ENCODE peak calls at places on chromosomes 6 and 20, in five cellular contexts. G is GM12891, P is GM12878, Y is endothelial cell of umbilical vein, T is sigmoid colon. D is an unnamed sample.

GRCh38 chr20:40262219-40262618 is 426.8 kb downstream of the MAFB start:
- DNase-seq in G (no peak), Y (peak), T (no peak), P (no peak), D (no peak)

GRCh38 chr6:4224082-4224978 is 89.0 kb upstream of the ECI2 start:
- DNase-seq in T (no peak), Y (no peak), P (no peak), G (no peak), D (no peak)

GRCh38 chr6:161035182-161035980 is 43.8 kb downstream of the MAP3K4 start:
- DNase-seq in P (peak), G (no peak), T (no peak), Y (no peak), D (no peak)

GRCh38 chr20:50559149-50559548 is 49.0 kb downstream of the PTPN1 start:
- DNase-seq in T (no peak), G (no peak), Y (no peak), P (no peak), D (no peak)

GRCh38 chr6:44333942-44334341 is 8.5 kb upstream of the SPATS1 start:
- DNase-seq in T (no peak), G (no peak), Y (no peak), P (no peak), D (no peak)

GRCh38 chr6:40796280-40797223 is 209.4 kb upstream of the LRFN2 start:
- DNase-seq in Y (no peak), P (no peak), G (no peak), T (no peak), D (no peak)

GRCh38 chr6:170177383-170178265 is 113.3 kb downstream of the DLL1 start:
- DNase-seq in Y (no peak), G (no peak), T (peak), P (no peak), D (no peak)

GRCh38 chr6:154218787-154219186 is 137.8 kb downstream of the IPCEF1 start:
- DNase-seq in Y (no peak), T (no peak), P (no peak), G (no peak), D (no peak)

GRCh38 chr20:14775778-14776177 is 438.4 kb upstream of the FLRT3 start:
- DNase-seq in G (no peak), T (no peak), Y (peak), P (no peak), D (no peak)

GRCh38 chr20:49985157-49985556 is 2.4 kb downstream of the SNAI1 start:
- DNase-seq in Y (no peak), T (no peak), G (no peak), P (no peak), D (no peak)

GRCh38 chr6:47116616-47117015 is 74.5 kb upstream of the ADGRF1 start:
- DNase-seq in Y (no peak), G (no peak), P (no peak), T (no peak), D (no peak)

GRCh38 chr6:163392533-163392932 is 22.0 kb upstream of the QKI start:
- DNase-seq in Y (peak), G (no peak), T (no peak), P (no peak), D (no peak)

GRCh38 chr20:38505091-38505455 is 32.4 kb downstream of the RALGAPB start:
- DNase-seq in T (no peak), Y (no peak), G (no peak), P (no peak), D (no peak)

DNA sequence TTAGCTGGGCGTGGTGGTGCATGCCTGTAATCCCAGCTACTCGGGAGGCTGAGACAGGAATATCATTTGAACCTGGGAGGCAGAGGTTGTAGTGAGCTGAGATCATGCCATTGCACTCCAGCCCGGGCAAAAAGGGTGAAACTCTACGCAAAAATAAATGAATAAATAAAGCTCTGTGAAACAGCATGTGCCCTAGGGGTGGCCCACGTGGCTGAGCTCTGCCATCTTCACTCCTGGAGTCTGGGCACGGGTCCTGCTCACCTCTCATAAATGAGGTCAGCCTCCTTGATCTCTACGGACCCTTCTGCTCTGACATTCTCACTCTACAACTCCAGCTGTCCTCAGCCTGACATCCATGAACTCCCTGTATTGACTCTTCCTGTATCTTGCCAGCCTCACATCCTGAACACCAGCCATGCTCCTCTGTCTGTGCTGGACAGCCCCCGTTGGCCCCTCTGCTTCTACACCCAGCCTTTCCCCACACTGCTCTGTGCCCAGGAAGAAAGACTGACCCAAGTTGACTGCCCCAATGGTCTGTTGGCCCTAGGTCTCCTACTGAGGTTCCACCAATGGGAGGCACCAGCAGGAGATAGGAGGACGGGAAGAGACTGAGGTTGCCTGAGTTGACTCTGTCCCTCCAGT is 21.9 kb downstream of the CPNE5 start:
- DNase-seq in G (no peak), Y (no peak), P (no peak), T (no peak), D (no peak)
- TF ChIP-seq POLR2AphosphoS5 in G (no peak), Y (no peak), P (no peak), T (no peak), D (no peak)

GRCh38 chr6:6712258-6712978 is 123.9 kb downstream of the LY86 start:
- DNase-seq in G (no peak), P (no peak), T (no peak), Y (no peak), D (no peak)
- TF ChIP-seq POLR2AphosphoS5 in G (no peak), P (no peak), T (no peak), Y (no peak), D (no peak)

GRCh38 chr6:16273266-16273665 is 34.9 kb downstream of the GMPR start:
- DNase-seq in P (no peak), T (no peak), G (no peak), Y (peak), D (no peak)

GRCh38 chr6:16271415-16271814 is 33.0 kb downstream of the GMPR start:
- DNase-seq in G (no peak), Y (no peak), T (no peak), P (no peak), D (no peak)

GRCh38 chr6:16274519-16275229 is 36.3 kb downstream of the GMPR start:
- DNase-seq in P (no peak), T (no peak), G (no peak), Y (no peak), D (no peak)

GRCh38 chr6:16267428-16268263 is 29.3 kb downstream of the GMPR start:
- DNase-seq in P (no peak), T (no peak), G (peak), Y (no peak), D (no peak)

DNA sequence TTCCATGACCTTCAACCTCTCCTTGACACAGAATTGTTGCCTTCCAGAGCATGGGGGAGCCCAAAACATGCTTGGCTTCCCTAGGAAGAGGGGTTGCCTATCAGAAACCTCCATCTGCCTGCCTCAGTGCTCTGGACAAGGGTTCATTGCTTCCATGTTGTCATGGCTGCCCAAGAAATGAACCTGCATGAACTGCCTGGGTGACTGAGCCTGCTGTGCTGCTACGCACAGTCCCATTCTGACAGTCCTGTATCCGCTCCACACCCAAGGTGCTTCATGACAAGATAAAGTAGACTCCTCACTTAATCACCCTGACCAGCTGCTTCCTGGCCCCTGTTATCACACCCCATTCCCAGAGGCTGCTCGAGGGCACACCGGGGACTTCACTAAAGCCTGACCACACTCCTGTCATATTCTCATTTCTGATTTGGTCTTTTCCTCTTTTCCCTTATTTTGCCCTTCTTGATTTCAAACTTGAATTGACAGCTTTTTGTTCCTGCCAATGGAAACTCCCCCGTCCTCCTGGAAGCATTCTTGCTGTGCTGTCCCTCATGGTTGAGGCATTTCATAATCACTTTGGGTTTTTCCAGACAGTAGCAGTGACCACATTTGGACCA is 31.9 kb downstream of the GMPR start:
- DNase-seq in G (no peak), P (no peak), Y (no peak), T (no peak), D (no peak)
- TF ChIP-seq POLR2AphosphoS5 in G (no peak), P (no peak), Y (no peak), T (no peak), D (no peak)

DNA sequence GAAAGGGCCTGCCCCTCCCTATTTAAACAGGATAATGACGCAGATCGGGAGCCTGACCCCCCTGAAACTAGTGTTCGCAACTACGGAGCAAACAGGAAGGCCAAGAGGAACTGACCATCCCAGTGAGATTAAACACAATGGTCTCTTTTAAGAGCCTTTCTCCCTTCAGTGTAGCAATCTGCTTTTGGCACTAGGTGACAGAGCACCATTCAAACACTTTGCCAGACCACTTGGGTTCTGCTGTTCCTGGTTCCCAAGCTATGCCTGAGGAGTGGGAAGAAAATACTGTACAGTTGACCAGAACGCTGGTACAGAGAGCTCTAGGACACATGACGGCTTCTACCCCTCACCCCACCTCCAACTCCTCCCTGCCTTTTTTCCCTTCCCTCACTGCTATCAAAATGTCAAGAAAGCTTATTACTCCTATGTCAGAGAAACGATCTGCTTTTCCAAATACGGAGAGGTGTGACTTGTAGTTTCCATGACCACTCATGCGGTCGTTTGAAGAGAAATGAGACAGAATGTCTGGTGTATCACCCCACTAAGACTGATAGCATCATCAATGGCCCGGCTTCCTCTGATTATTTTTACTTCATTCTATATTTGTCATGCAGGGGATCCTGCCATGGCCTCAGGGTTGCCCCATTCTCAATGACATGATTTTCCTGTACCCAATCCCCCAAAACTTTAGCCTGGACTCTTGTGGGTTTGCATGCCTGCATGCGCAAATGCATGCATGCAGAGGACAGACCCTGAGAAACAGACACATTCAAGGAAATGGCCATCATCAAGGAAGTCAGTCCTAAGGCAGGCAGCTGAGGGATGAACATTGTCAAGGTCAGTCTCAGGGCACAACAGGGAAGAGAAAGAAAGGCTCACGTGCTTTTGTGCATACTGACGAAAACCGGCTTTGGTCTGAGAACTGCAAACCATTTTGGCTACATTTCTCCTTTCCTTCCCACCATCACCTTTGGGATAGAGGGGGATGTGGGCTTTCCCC is 13.3 kb downstream of the NEDD9 start:
- DNase-seq in Y (peak), T (peak), G (no peak), P (no peak), D (no peak)
- TF ChIP-seq POLR2AphosphoS5 in Y (peak), T (peak), G (no peak), P (no peak), D (no peak)

DNA sequence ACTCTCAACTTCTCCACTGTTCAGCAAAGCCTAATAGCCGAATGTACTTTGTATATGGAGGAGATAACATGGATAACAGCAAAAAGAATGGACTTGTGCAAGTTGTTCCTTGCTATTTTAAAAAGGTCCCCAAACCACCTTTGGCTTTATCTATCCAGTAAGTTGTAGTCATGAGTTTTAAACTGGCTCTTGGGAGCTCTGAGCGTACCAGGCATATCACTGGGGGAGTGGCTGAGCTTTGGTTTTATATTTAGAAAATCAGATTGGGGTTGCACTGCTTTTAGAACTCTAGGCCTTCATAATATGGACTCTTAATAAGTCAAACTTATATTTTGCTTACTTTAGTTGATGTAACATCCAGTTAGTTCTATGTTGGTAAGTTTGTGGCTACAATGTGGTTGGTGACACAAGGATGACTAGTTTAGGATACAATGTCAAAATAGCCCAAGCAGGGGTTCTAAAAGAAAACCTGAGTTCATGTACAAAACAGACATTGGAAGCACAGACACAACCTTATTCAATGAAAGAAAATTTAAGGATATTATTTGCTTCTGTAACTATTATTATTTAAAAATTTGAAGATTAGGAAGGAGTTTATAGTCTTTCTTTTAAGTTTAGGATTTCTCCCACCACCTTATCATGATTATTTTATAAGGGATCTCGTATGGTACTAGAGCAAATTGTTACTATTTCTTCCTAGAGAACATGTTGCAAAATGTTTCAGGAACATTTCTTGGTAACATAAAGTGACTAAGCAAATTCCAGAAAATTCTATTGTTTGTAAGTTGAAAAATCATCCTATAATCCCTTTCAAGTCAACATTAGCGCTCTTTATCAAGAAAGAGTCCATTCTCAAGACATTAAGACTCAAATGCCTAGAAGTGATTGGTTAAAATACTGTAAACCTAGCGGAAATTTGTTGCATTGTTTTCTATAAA is 165.8 kb upstream of the SUPT3H start:
- DNase-seq in P (no peak), G (no peak), T (no peak), Y (no peak), D (no peak)
- TF ChIP-seq POLR2AphosphoS5 in P (no peak), G (no peak), T (no peak), Y (no peak), D (no peak)

GRCh38 chr6:20605581-20605980 is 71.3 kb downstream of the CDKAL1 start:
- DNase-seq in Y (no peak), T (no peak), P (no peak), G (no peak), D (no peak)

GRCh38 chr6:20605061-20605460 is 70.8 kb downstream of the CDKAL1 start:
- DNase-seq in G (no peak), Y (no peak), T (no peak), P (no peak), D (no peak)

GRCh38 chr6:20606831-20607230 is 72.6 kb downstream of the CDKAL1 start:
- DNase-seq in P (no peak), Y (no peak), G (no peak), T (no peak), D (no peak)

GRCh38 chr6:20600831-20601230 is 66.6 kb downstream of the CDKAL1 start:
- DNase-seq in T (no peak), P (no peak), Y (no peak), G (no peak), D (no peak)

DNA sequence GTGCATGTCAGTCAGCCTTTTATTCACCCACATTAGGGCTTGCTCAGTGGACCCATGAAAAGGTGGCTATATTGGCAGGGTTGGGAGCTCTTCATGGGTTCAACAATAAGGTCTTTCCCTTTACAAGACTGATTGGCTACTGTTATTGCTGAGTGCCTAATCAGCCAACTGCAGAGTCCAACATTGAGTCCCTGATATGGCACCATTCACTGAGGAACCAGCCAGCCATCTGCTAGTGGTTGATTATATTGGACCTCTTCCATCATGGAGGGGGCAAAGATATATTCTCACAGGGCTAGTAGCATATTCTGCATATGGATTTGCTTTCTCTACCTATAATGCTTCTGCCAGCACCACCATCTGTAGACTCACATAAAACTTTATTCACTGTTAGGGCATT is 69.9 kb downstream of the CDKAL1 start:
- DNase-seq in Y (no peak), G (no peak), P (no peak), T (no peak), D (no peak)
- TF ChIP-seq POLR2AphosphoS5 in Y (no peak), G (no peak), P (no peak), T (no peak), D (no peak)

D was measured in GM12892.